ENCODE peak calls at places on chromosomes 1 and 21, in eight cellular contexts. G is IMR-90; V is ovary; Q is tibial nerve; H is CD8-positive, alpha-beta T cell; B is dorsolateral prefrontal cortex; P is uterus; L is GM23248. N is an unnamed sample. For H3K27me3, the result is how much of the 10 kb centered on the place peaks cover.

GRCh38 chr1:231382426-231382825 is 39.7 kb downstream of the EGLN1 start:
- DNase-seq in G (no peak), V (no peak), Q (no peak), H (no peak), B (no peak), P (no peak), L (no peak), N (no peak)

GRCh38 chr1:192936313-192937018 is 122.7 kb downstream of the UCHL5 start:
- DNase-seq in G (no peak), V (no peak), Q (no peak), H (no peak), B (no peak), P (no peak), L (no peak), N (peak)

GRCh38 chr1:203906932-203907331 is 45.5 kb downstream of the SNRPE start:
- DNase-seq in G (peak), V (no peak), Q (no peak), H (no peak), B (no peak), P (no peak), L (peak), N (no peak)

GRCh38 chr1:212288614-212289013 is 3.4 kb downstream of the PPP2R5A start:
- DNase-seq in G (peak), V (no peak), Q (no peak), H (no peak), B (no peak), P (no peak), L (peak), N (no peak)

GRCh38 chr1:147384805-147385204 is 142.3 kb downstream of the CHD1L start:
- DNase-seq in G (no peak), V (no peak), Q (no peak), H (no peak), B (no peak), P (no peak), L (no peak), N (no peak)

GRCh38 chr1:41152622-41153044 is 89.5 kb downstream of the SCMH1 start:
- DNase-seq in G (peak), V (no peak), Q (no peak), H (no peak), B (no peak), P (no peak), L (peak), N (no peak)

GRCh38 chr1:162056043-162056442 is 13.4 kb upstream of the NOS1AP start:
- DNase-seq in G (peak), V (peak), Q (peak), H (peak), B (peak), P (peak), L (peak), N (no peak)

GRCh38 chr1:112637257-112638108 is 17.9 kb downstream of the CAPZA1 start:
- DNase-seq in G (peak), V (no peak), Q (no peak), H (no peak), B (no peak), P (no peak), L (peak), N (no peak)

GRCh38 chr1:170620164-170620563 is 43.8 kb upstream of the PRRX1 start:
- DNase-seq in G (peak), V (no peak), Q (no peak), H (no peak), B (no peak), P (no peak), L (peak), N (no peak)

GRCh38 chr1:233543338-233544255 is 70.3 kb upstream of the KCNK1 start:
- DNase-seq in G (peak), V (peak), Q (no peak), H (no peak), B (peak), P (peak), L (peak), N (no peak)

GRCh38 chr21:21559285-21560045 is 561.3 kb downstream of the NCAM2 start:
- DNase-seq in G (no peak), V (no peak), Q (no peak), H (no peak), B (no peak), P (no peak), L (no peak), N (no peak)

GRCh38 chr1:160438935-160439334 is 38.6 kb downstream of the VANGL2 start:
- DNase-seq in G (no peak), V (no peak), Q (no peak), H (no peak), B (no peak), P (no peak), L (no peak), N (no peak)

GRCh38 chr1:27124405-27124804 is 30.5 kb downstream of the SLC9A1 start:
- DNase-seq in G (no peak), V (no peak), Q (no peak), H (no peak), B (no peak), P (no peak), L (no peak), N (no peak)

GRCh38 chr1:162500805-162501204 is 3.2 kb downstream of the UHMK1 start:
- DNase-seq in G (peak), V (no peak), Q (no peak), H (no peak), B (no peak), P (no peak), L (no peak), N (no peak)

GRCh38 chr1:1310476-1311053 is 2.2 kb downstream of the PUSL1 start:
- DNase-seq in G (no peak), V (no peak), Q (no peak), H (no peak), B (no peak), P (no peak), L (no peak), N (no peak)

GRCh38 chr1:198890531-198890930 is 251.7 kb downstream of the PTPRC start:
- DNase-seq in G (peak), V (no peak), Q (no peak), H (no peak), B (no peak), P (no peak), L (no peak), N (no peak)

GRCh38 chr1:39754026-39754569 is 15.4 kb downstream of the PPIE start:
- DNase-seq in G (peak), V (no peak), Q (no peak), H (no peak), B (no peak), P (no peak), L (peak), N (no peak)

GRCh38 chr1:38153426-38154088 is 107.0 kb upstream of the POU3F1 start:
- DNase-seq in G (no peak), V (no peak), Q (no peak), H (no peak), B (no peak), P (no peak), L (no peak), N (no peak)

GRCh38 chr1:2635271-2636010 is 2.6 kb upstream of the MMEL1 start:
- DNase-seq in G (no peak), V (no peak), Q (no peak), H (no peak), B (no peak), P (no peak), L (no peak), N (no peak)

GRCh38 chr1:159868766-159869165 is 6.3 kb upstream of the VSIG8 start:
- DNase-seq in G (no peak), V (no peak), Q (no peak), H (no peak), B (no peak), P (no peak), L (no peak), N (no peak)

GRCh38 chr21:45415188-45415942 is 10.4 kb downstream of the COL18A1 start:
- DNase-seq in G (no peak), V (peak), Q (no peak), H (no peak), B (no peak), P (no peak), L (no peak), N (no peak)

GRCh38 chr1:213684454-213684853 is 303.3 kb upstream of the PROX1 start:
- DNase-seq in G (no peak), V (no peak), Q (no peak), H (no peak), B (no peak), P (no peak), L (no peak), N (no peak)

GRCh38 chr1:181111559-181111958 is 23.1 kb downstream of the IER5 start:
- DNase-seq in G (peak), V (no peak), Q (no peak), H (no peak), B (no peak), P (no peak), L (peak), N (no peak)

GRCh38 chr1:29808141-29808995 is 572.0 kb downstream of the PTPRU start:
- DNase-seq in G (no peak), V (no peak), Q (no peak), H (no peak), B (no peak), P (peak), L (no peak), N (no peak)

GRCh38 chr1:19250629-19251304 is 557 bp downstream of the EMC1 start:
- DNase-seq in G (no peak), V (no peak), Q (no peak), H (no peak), B (no peak), P (no peak), L (peak), N (no peak)

GRCh38 chr1:47189844-47190562 is at the start of gene PDZK1IP1:
- DNase-seq in G (peak), V (peak), Q (peak), H (no peak), B (no peak), P (peak), L (peak), N (no peak)

GRCh38 chr21:29300547-29301138 is 1.9 kb downstream of the BACH1 start:
- DNase-seq in G (peak), V (no peak), Q (no peak), H (no peak), B (no peak), P (no peak), L (no peak), N (no peak)

GRCh38 chr1:103917771-103918170 is 168.1 kb downstream of the AMY1C start:
- DNase-seq in G (no peak), V (no peak), Q (no peak), H (no peak), B (no peak), P (no peak), L (no peak), N (no peak)

GRCh38 chr1:43454270-43455011 is 710 bp upstream of the HYI start:
- DNase-seq in G (peak), V (peak), Q (peak), H (peak), B (peak), P (peak), L (peak), N (peak)

GRCh38 chr21:32090961-32091360 is 187.9 kb downstream of the MIS18A start:
- DNase-seq in G (no peak), V (no peak), Q (no peak), H (no peak), B (no peak), P (no peak), L (no peak), N (no peak)

GRCh38 chr1:231317306-231318014 is 20.2 kb downstream of the EXOC8 start:
- DNase-seq in G (no peak), V (no peak), Q (no peak), H (no peak), B (no peak), P (no peak), L (no peak), N (no peak)

GRCh38 chr1:201282931-201283829 is at the start of gene PKP1:
- DNase-seq in G (peak), V (no peak), Q (no peak), H (no peak), B (peak), P (no peak), L (peak), N (no peak)

GRCh38 chr1:229900220-229900619 is 166.8 kb upstream of the GALNT2 start:
- DNase-seq in G (no peak), V (no peak), Q (no peak), H (no peak), B (no peak), P (no peak), L (no peak), N (no peak)
- H3K27me3 ChIP-seq in G (under half), V (under half), Q (under half), H (under half), B (under half), P (under half), L (under half), N (under half)

GRCh38 chr1:150065184-150065871 is 2.2 kb upstream of the VPS45 start:
- DNase-seq in G (peak), V (no peak), Q (no peak), H (no peak), B (no peak), P (no peak), L (peak), N (no peak)
- H3K4me3 ChIP-seq in G (no peak), V (no peak), Q (no peak), H (no peak), B (peak), P (no peak), L (peak), N (no peak)

GRCh38 chr1:150970818-150971582 is 3.6 kb downstream of the CERS2 start:
- DNase-seq in G (peak), V (peak), Q (peak), H (no peak), B (peak), P (peak), L (peak), N (no peak)
- H3K27ac ChIP-seq in G (peak), V (no peak), Q (peak), H (no peak), B (peak), P (peak), L (peak), N (no peak)

GRCh38 chr1:157193219-157193618 is 55.0 kb upstream of the ETV3 start:
- DNase-seq in G (no peak), V (no peak), Q (no peak), H (no peak), B (no peak), P (no peak), L (no peak), N (no peak)
- H3K27me3 ChIP-seq in G (under half), V (under half), Q (under half), H (under half), B (under half), P (under half), L (half or more), N (under half)

DNA sequence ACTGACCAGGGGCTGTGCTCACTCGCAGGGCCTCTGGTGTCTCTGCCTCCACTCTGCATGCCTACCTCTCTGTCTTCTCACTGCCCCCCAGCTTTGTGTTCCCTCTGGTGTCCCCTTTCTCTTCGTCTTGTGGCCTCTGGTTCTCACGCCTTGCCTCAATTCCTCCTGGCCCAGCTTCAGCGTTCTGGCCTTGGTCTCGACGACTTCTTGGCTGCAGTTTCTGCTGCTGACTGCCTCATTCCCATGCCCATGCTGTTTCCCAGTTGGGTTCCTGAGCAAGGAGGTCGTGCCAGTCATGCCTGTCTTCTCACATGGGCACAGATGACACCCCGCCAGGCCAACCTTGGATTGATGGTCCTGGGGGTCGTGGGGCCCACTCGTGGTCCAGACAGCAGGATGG is 423.0 kb upstream of the VAMP3 start:
- DNase-seq in G (no peak), V (no peak), Q (no peak), H (no peak), B (no peak), P (no peak), L (no peak), N (no peak)
- H3K4me3 ChIP-seq in G (no peak), V (no peak), Q (no peak), H (no peak), B (no peak), P (no peak), L (no peak), N (no peak)

DNA sequence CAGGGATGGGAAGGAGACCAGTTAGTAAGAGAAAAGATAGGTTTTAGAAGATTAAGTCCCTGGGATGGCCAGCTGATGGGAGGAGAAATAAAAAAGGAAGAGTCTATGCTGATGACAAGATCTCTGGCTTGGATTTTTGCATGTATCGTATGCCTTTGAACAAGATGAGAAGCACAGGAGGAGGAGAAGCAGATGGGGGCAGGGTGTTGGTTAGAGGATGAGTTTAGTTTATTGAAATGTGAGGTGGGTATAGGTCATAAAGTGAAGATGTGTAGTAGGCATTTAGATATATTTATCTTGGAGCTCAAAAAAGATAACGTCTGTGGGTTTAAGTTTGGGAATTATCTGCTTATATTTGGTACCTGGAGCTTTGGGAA is 1.4 kb downstream of the TIPRL start:
- DNase-seq in G (no peak), V (no peak), Q (no peak), H (no peak), B (no peak), P (no peak), L (no peak), N (no peak)
- H3K27ac ChIP-seq in G (peak), V (no peak), Q (peak), H (peak), B (peak), P (peak), L (peak), N (peak)

N was measured in CD8-positive, alpha-beta memory T cell.